ENCODE peak calls at places on chromosomes 12 and 14, in seven cellular contexts. W, B, N, D, Y, S and I are unnamed samples.

GRCh38 chr12:25497021-25497420 is 56.1 kb downstream of the LMNTD1 start:
- DNase-seq in B (no peak), D (no peak), W (no peak), S (no peak), N (no peak), Y (no peak), I (peak)

GRCh38 chr12:123384994-123385376 is 1.1 kb downstream of the KMT5A start:
- DNase-seq in S (peak), N (peak), B (no peak), W (no peak), Y (no peak), D (no peak), I (peak)

GRCh38 chr12:94262228-94263010 is 114.0 kb downstream of the PLXNC1 start:
- DNase-seq in B (peak), D (peak), S (peak), Y (peak), N (peak), W (peak), I (peak)

GRCh38 chr12:68119724-68120211 is 39.8 kb downstream of the IFNG start:
- DNase-seq in S (no peak), W (peak), B (peak), Y (no peak), N (no peak), D (peak), I (no peak)

GRCh38 chr12:24069532-24070395 is 120.3 kb upstream of the SOX5 start:
- DNase-seq in B (no peak), W (no peak), D (no peak), N (peak), Y (peak), S (no peak), I (no peak)

GRCh38 chr14:90630407-90630806 is 185.8 kb downstream of the TTC7B start:
- DNase-seq in Y (no peak), N (no peak), B (peak), D (no peak), S (no peak), W (no peak), I (no peak)

GRCh38 chr12:76274699-76275098 is 73.5 kb downstream of the BBS10 start:
- DNase-seq in W (no peak), Y (no peak), B (no peak), N (no peak), D (no peak), S (peak), I (no peak)

GRCh38 chr12:52847335-52848102 is 1.3 kb downstream of the KRT78 start:
- DNase-seq in Y (no peak), B (no peak), N (no peak), D (no peak), W (no peak), S (no peak), I (no peak)

GRCh38 chr12:104439137-104439536 is 17.6 kb upstream of the CHST11 start:
- DNase-seq in S (no peak), Y (no peak), D (no peak), N (no peak), W (no peak), B (no peak), I (no peak)

GRCh38 chr12:20514598-20514997 is 146.3 kb downstream of the PDE3A start:
- DNase-seq in W (no peak), S (no peak), D (no peak), Y (no peak), N (no peak), B (no peak), I (no peak)